ENCODE peak calls at places on chromosomes 2 and 18, in six cellular contexts. L, Z, A, K, W and U are unnamed samples.

GRCh38 chr2:6975988-6976387 is 58.8 kb downstream of the RNF144A start:
- DNase-seq in L (no peak), Z (no peak), A (peak; percentile 8), K (no peak), W (no peak), U (no peak)

GRCh38 chr2:155633887-155634570 is 698.5 kb downstream of the NR4A2 start:
- DNase-seq in L (no peak), Z (no peak), A (no peak), K (no peak), W (no peak), U (no peak)

GRCh38 chr18:58716046-58716766 is 44.9 kb downstream of the MALT1 start:
- DNase-seq in L (no peak), Z (no peak), A (no peak), K (no peak), W (no peak), U (no peak)

GRCh38 chr2:37864217-37864616 is 60.9 kb upstream of the RMDN2 start:
- DNase-seq in L (no peak), Z (no peak), A (no peak), K (no peak), W (no peak), U (no peak)

GRCh38 chr2:99153921-99154604 is 679 bp downstream of the TSGA10 start:
- DNase-seq in L (no peak), Z (no peak), A (peak; percentile 37), K (peak; percentile 18), W (no peak), U (no peak)

GRCh38 chr2:110105608-110106467 is 9.8 kb downstream of the MALL start:
- DNase-seq in L (no peak), Z (peak; percentile 69), A (peak; percentile 94), K (peak; percentile 23), W (peak; percentile 41), U (no peak)

GRCh38 chr2:156317631-156318030 is 14.9 kb downstream of the NR4A2 start:
- DNase-seq in L (no peak), Z (no peak), A (no peak), K (no peak), W (no peak), U (no peak)

GRCh38 chr2:188969236-188970032 is 4.7 kb upstream of the COL3A1 start:
- DNase-seq in L (no peak), Z (peak; percentile 92), A (peak; percentile 6), K (no peak), W (no peak), U (no peak)

GRCh38 chr2:67954125-67954748 is 108.6 kb downstream of the C1D start:
- DNase-seq in L (no peak), Z (no peak), A (no peak), K (no peak), W (no peak), U (no peak)

GRCh38 chr2:72095364-72095763 is 52.3 kb downstream of the CYP26B1 start:
- DNase-seq in L (no peak), Z (no peak), A (no peak), K (no peak), W (no peak), U (no peak)

GRCh38 chr2:20300656-20301055 is 50.0 kb downstream of the PUM2 start:
- DNase-seq in L (no peak), Z (no peak), A (no peak), K (no peak), W (no peak), U (no peak)

GRCh38 chr2:68206779-68207178 is 45.6 kb downstream of the PPP3R1 start:
- DNase-seq in L (no peak), Z (no peak), A (no peak), K (no peak), W (no peak), U (no peak)

GRCh38 chr2:72927619-72928537 is 10.6 kb downstream of the EMX1 start:
- DNase-seq in L (peak; percentile 22), Z (no peak), A (no peak), K (no peak), W (no peak), U (peak; percentile 15)

GRCh38 chr2:240134466-240134865 is 1.6 kb downstream of the COPS9 start:
- DNase-seq in L (peak; percentile 27), Z (no peak), A (no peak), K (no peak), W (no peak), U (peak; percentile 15)

GRCh38 chr2:240024766-240025165 is 376 bp downstream of the NDUFA10 start:
- DNase-seq in L (no peak), Z (no peak), A (peak; percentile 45), K (peak; percentile 4), W (peak; percentile 49), U (no peak)

GRCh38 chr18:67695684-67696083 is 179.2 kb upstream of the DSEL start:
- DNase-seq in L (no peak), Z (no peak), A (no peak), K (no peak), W (no peak), U (no peak)

GRCh38 chr2:239966029-239966847 is 58.9 kb downstream of the NDUFA10 start:
- DNase-seq in L (no peak), Z (no peak), A (no peak), K (no peak), W (no peak), U (no peak)

GRCh38 chr2:240355962-240356361 is 79.5 kb upstream of the GPC1 start:
- DNase-seq in L (no peak), Z (no peak), A (no peak), K (no peak), W (no peak), U (peak; percentile 15)

GRCh38 chr2:240130393-240131195 is 5.5 kb downstream of the COPS9 start:
- DNase-seq in L (peak; percentile 11), Z (no peak), A (no peak), K (no peak), W (no peak), U (peak; percentile 29)

GRCh38 chr2:138219961-138220360 is 255.7 kb downstream of the HNMT start:
- DNase-seq in L (no peak), Z (no peak), A (no peak), K (no peak), W (no peak), U (no peak)

GRCh38 chr2:168687314-168687713 is 115.1 kb upstream of the NOSTRIN start:
- DNase-seq in L (no peak), Z (peak; percentile 22), A (no peak), K (peak; percentile 52), W (peak; percentile 22), U (no peak)